ENCODE peak calls at places on chromosomes 2 and 18, in four cellular contexts. D is activated CD8-positive, alpha-beta T cell treated with anti-CD3 and anti-CD28 coated beads for 36 hours; G is HFFc6; T is A549. W is an unnamed sample.

GRCh38 chr2:50782543-50782942 is 249.4 kb downstream of the NRXN1 start:
- DNase-seq in D (no peak), G (no peak), T (no peak), W (no peak)

GRCh38 chr2:25664531-25665307 is 8.7 kb downstream of the DTNB start:
- DNase-seq in D (peak), G (peak), T (peak), W (peak)

GRCh38 chr2:100731535-100731981 is 88.4 kb upstream of the NPAS2 start:
- DNase-seq in D (no peak), G (peak), T (no peak), W (no peak)

GRCh38 chr2:223486741-223487140 is 115.4 kb downstream of the SCG2 start:
- DNase-seq in D (no peak), G (no peak), T (no peak), W (no peak)

GRCh38 chr18:47184419-47185050 is 8.4 kb upstream of the IER3IP1 start:
- DNase-seq in D (peak), G (peak), T (no peak), W (no peak)

GRCh38 chr2:77016964-77017363 is 505.2 kb downstream of the LRRTM4 start:
- DNase-seq in D (no peak), G (no peak), T (no peak), W (no peak)

GRCh38 chr2:232463701-232464533 is 8.0 kb downstream of the ALPI start:
- DNase-seq in D (no peak), G (no peak), T (no peak), W (no peak)

GRCh38 chr2:107338059-107338458 is 452.1 kb upstream of the ST6GAL2 start:
- DNase-seq in D (no peak), G (no peak), T (no peak), W (no peak)

GRCh38 chr2:116491292-116491691 is 1323.2 kb upstream of the DDX18 start:
- DNase-seq in D (no peak), G (no peak), T (no peak), W (no peak)

GRCh38 chr2:200761168-200761715 is 50.5 kb upstream of the BZW1 start:
- DNase-seq in D (no peak), G (peak), T (no peak), W (no peak)

GRCh38 chr2:18804540-18804939 is 215.2 kb upstream of the NT5C1B start:
- DNase-seq in D (no peak), G (no peak), T (no peak), W (no peak)

GRCh38 chr2:96860065-96861029 is 2.5 kb upstream of the ANKRD39 start:
- DNase-seq in D (peak), G (no peak), T (no peak), W (no peak)

GRCh38 chr2:120430501-120430830 is 84.5 kb downstream of the INHBB start:
- DNase-seq in D (no peak), G (no peak), T (no peak), W (no peak)

GRCh38 chr2:1864981-1865421 is 120.7 kb upstream of the PXDN start:
- DNase-seq in D (peak), G (no peak), T (no peak), W (no peak)

GRCh38 chr2:27032495-27033252 is at the start of gene TMEM214:
- DNase-seq in D (peak), G (peak), T (peak), W (peak)

GRCh38 chr18:76565238-76566173 is 70.5 kb upstream of the ZNF516 start:
- DNase-seq in D (no peak), G (peak), T (no peak), W (no peak)

GRCh38 chr18:50080932-50081560 is 113.9 kb downstream of the MYO5B start:
- DNase-seq in D (no peak), G (no peak), T (no peak), W (no peak)

GRCh38 chr2:120830096-120830830 is 94.6 kb downstream of the GLI2 start:
- DNase-seq in D (no peak), G (no peak), T (no peak), W (no peak)

GRCh38 chr2:179031731-179032408 is 18.1 kb downstream of the CCDC141 start:
- DNase-seq in D (peak), G (peak), T (no peak), W (peak)

GRCh38 chr2:159737292-159737916 is 25.1 kb downstream of the MARCHF7 start:
- DNase-seq in D (no peak), G (no peak), T (no peak), W (no peak)

GRCh38 chr18:48391863-48392262 is 17.3 kb downstream of the ZBTB7C start:
- DNase-seq in D (no peak), G (no peak), T (no peak), W (no peak)

GRCh38 chr2:196160101-196160500 is 11.3 kb downstream of the STK17B start:
- DNase-seq in D (peak), G (peak), T (no peak), W (peak)

GRCh38 chr18:39359636-39360035 is 1794.0 kb upstream of the CELF4 start:
- DNase-seq in D (no peak), G (no peak), T (no peak), W (no peak)

GRCh38 chr2:182672471-182673165 is 43.4 kb upstream of the DNAJC10 start:
- DNase-seq in D (no peak), G (peak), T (no peak), W (no peak)

GRCh38 chr2:46814160-46814559 is 101.4 kb downstream of the MCFD2 start:
- DNase-seq in D (peak), G (no peak), T (no peak), W (no peak)

GRCh38 chr18:44763327-44763726 is 82.6 kb downstream of the SETBP1 start:
- DNase-seq in D (no peak), G (no peak), T (no peak), W (no peak)

GRCh38 chr2:71459084-71459431 is 5.7 kb downstream of the DYSF start:
- DNase-seq in D (no peak), G (no peak), T (no peak), W (no peak)

DNA sequence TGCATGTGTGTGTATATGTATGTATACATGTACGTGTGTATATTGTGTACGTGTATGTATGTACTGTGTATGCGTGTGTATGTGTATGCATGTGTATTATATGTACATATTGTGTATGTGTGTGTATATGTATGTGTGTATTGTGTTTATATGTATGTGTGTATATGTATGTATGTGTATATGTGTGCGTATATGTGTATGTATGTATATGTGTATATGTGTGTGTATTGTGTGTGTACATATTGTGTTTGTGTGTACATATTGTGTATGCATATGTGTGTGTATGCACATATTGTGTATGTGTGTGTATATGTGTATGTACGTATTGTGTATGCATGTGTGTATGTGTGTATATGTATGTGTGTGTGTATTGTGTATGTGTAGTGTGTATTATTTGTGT is 15.6 kb upstream of the NEU4 start:
- DNase-seq in D (no peak), G (no peak), T (no peak), W (no peak)
- TF ChIP-seq CTCF in D (no peak), G (no peak), T (no peak), W (no peak)

GRCh38 chr18:73895701-73896100 is 251.9 kb downstream of the FBXO15 start:
- DNase-seq in D (no peak), G (no peak), T (no peak), W (no peak)

GRCh38 chr18:73893879-73894278 is 253.8 kb downstream of the FBXO15 start:
- DNase-seq in D (peak), G (no peak), T (no peak), W (no peak)

GRCh38 chr18:73887801-73888200 is 259.8 kb downstream of the FBXO15 start:
- DNase-seq in D (no peak), G (no peak), T (no peak), W (no peak)

GRCh38 chr18:73888565-73888964 is 259.1 kb downstream of the FBXO15 start:
- DNase-seq in D (no peak), G (no peak), T (no peak), W (no peak)

DNA sequence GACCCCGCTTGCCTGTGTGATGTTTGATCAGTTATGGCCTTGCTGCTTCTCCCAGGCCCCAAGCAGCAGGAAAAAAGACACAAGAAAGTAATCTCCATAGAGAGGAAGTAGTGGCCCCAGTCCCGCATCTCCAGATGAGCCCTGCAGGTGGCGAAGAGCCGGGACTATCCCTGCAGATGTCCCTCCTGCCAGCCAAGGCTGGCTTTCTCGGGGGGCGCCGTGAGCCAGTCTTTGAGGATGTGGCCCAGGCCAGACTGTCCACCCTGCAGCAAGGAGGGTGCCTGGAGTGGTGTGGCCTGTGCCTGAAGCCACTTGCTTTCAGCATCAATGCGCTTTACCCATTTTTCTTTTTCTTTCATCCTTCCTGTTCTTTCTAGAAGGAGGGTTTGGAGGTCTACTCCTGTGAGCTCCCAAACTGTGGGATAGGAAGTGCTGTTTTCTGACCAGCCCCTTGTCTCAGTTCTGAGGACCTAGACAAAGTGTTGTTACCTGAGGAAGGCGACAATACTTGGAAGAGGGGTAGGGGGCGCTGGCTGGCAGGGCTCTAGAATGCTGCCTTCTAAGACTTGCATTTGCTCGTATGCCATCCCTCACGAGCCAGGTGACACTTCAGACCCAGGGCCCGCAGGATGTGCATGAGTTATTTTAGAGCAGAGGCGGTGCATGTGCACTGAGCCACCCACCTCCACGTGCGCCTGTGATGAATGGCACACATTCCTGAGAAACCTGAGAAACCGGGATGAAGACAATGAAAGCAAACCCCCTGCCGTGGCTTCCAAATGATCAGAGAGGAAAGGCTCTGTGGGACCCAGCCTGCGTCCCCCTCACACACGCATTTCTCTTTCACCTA is 255.8 kb downstream of the FBXO15 start:
- DNase-seq in D (peak), G (no peak), T (no peak), W (peak)
- TF ChIP-seq CTCF in D (no peak), G (peak), T (no peak), W (no peak)

GRCh38 chr18:11570073-11570588 is 39.3 kb upstream of the SLC35G4 start:
- DNase-seq in D (no peak), G (no peak), T (no peak), W (no peak)

GRCh38 chr18:11574545-11574944 is 34.9 kb upstream of the SLC35G4 start:
- DNase-seq in D (no peak), G (no peak), T (no peak), W (no peak)

GRCh38 chr18:11572201-11572600 is 37.2 kb upstream of the SLC35G4 start:
- DNase-seq in D (no peak), G (no peak), T (no peak), W (no peak)

GRCh38 chr18:11567391-11567790 is 42.0 kb upstream of the SLC35G4 start:
- DNase-seq in D (no peak), G (no peak), T (no peak), W (no peak)

DNA sequence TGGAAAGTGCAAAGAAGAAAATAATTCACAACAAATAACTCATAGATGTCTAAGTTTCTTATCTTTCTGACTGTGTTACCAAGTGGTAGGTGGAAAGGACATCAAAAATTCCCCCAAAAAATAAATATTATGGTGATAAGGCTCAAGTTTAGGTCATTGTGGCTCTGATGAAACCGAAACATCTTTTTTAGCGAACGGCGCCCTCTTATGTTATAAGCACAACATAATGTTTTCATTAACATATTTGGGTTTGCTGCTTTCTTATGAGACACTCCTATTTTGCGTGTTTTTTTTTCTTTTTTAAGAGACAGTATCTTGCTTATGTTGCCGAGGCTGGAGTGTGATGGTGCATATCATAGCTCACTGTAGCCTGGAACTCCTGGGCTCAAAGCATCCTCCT is 38.6 kb upstream of the SLC35G4 start:
- DNase-seq in D (peak), G (no peak), T (no peak), W (no peak)
- TF ChIP-seq CTCF in D (no peak), G (peak), T (peak), W (no peak)

DNA sequence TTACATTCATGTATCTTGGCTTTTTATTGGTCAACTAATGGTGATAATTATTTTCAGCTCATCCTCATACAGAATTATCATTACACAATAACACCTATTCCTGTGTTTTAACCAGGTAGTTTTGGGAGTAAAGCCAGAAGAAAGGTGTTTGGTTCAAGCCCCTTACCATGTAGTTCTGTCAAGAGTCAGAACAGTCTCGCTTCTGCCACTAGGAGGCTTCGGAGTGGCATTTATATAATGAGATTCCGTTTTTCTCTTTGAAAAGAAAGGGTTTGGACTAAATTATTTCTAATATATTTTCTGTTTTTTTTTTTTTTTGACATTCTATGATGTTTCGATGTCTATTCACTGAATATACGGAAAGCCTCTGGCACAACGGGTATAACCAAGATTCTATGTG is 217.8 kb downstream of the CDH7 start:
- DNase-seq in D (no peak), G (no peak), T (no peak), W (no peak)
- TF ChIP-seq CTCF in D (no peak), G (peak), T (no peak), W (no peak)

GRCh38 chr18:56489901-56490300 is 148.5 kb downstream of the TXNL1 start:
- DNase-seq in D (no peak), G (no peak), T (no peak), W (no peak)

GRCh38 chr18:56492136-56492535 is 146.3 kb downstream of the TXNL1 start:
- DNase-seq in D (no peak), G (no peak), T (no peak), W (no peak)

GRCh38 chr18:56490942-56491341 is 147.4 kb downstream of the TXNL1 start:
- DNase-seq in D (no peak), G (no peak), T (no peak), W (no peak)

GRCh38 chr18:56493531-56493930 is 144.9 kb downstream of the TXNL1 start:
- DNase-seq in D (no peak), G (no peak), T (no peak), W (no peak)

DNA sequence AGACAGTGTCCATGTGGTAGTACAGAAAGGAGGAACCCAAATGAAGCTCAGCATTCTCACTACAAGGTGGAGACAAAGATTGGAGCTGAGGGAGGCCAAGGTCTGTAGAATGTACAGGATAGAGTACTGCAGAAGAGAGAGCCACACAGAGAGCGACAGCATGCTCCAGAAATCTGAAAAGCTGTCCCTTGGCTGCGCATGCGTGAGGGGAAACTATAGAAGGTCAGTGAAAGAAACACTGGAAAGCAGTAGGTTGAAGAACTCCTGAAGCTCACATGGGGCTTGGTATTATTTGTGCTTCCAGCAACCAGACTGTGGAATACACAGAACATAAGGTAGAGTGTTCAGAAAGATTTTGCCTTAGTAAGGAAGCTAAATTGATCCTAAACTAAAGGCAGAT is 142.5 kb downstream of the TXNL1 start:
- DNase-seq in D (no peak), G (no peak), T (no peak), W (no peak)
- TF ChIP-seq CTCF in D (no peak), G (no peak), T (no peak), W (no peak)

DNA sequence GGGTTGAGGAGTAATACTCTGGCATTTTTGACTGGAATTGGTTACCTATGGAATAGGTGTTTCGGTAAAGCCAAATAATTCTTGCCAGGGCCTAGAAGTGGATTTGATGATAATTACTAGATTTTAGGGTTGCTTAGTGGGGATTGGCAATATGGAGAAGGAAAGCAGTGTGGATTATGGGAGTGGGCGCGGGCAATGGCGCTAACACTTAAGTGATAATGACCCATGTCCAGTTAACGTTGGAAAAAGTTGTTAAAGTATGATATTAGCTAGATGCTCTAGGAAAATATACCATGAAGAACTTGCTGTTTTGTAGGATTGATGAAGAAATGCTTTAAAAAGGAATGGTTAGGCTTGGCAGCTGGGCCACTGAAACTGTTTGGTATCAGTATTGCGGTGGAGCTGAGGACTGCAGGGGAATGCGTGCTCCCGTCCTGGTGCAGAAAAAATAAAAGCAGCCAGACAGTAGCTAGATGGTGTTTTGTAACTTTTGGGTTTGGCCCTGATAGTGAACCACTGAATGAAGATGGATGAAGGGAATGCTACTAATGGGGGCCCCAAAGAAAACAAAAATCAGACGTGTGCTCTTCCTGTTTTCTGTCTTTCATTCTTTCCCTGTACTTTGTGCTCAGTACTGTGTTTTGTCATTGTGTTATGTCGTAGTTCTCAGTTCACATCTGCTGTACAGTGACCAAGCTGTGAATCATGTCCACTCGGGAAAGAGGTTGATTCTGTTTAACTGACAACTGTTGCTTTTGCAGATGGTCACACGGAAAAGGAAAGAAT is 937 bp downstream of the INSIG2 start:
- DNase-seq in D (peak), G (peak), T (peak), W (peak)
- TF ChIP-seq CTCF in D (peak), G (peak), T (no peak), W (no peak)

GRCh38 chr2:332592-332991 is 44.7 kb upstream of the ALKAL2 start:
- DNase-seq in D (no peak), G (no peak), T (no peak), W (no peak)
- TF ChIP-seq CTCF in D (peak), G (peak), T (no peak), W (no peak)

GRCh38 chr18:23825496-23825895 is 136.2 kb downstream of the LAMA3 start:
- DNase-seq in D (no peak), G (no peak), T (no peak), W (no peak)

GRCh38 chr18:23824704-23825103 is 135.5 kb downstream of the LAMA3 start:
- DNase-seq in D (no peak), G (peak), T (no peak), W (no peak)

GRCh38 chr18:23825978-23826405 is 136.7 kb downstream of the LAMA3 start:
- DNase-seq in D (peak), G (peak), T (no peak), W (no peak)

GRCh38 chr18:23822590-23823385 is 133.5 kb downstream of the LAMA3 start:
- DNase-seq in D (no peak), G (peak), T (no peak), W (no peak)

GRCh38 chr18:23824235-23824634 is 135.0 kb downstream of the LAMA3 start:
- DNase-seq in D (no peak), G (no peak), T (no peak), W (no peak)
- TF ChIP-seq CTCF in D (no peak), G (peak), T (no peak), W (no peak)

DNA sequence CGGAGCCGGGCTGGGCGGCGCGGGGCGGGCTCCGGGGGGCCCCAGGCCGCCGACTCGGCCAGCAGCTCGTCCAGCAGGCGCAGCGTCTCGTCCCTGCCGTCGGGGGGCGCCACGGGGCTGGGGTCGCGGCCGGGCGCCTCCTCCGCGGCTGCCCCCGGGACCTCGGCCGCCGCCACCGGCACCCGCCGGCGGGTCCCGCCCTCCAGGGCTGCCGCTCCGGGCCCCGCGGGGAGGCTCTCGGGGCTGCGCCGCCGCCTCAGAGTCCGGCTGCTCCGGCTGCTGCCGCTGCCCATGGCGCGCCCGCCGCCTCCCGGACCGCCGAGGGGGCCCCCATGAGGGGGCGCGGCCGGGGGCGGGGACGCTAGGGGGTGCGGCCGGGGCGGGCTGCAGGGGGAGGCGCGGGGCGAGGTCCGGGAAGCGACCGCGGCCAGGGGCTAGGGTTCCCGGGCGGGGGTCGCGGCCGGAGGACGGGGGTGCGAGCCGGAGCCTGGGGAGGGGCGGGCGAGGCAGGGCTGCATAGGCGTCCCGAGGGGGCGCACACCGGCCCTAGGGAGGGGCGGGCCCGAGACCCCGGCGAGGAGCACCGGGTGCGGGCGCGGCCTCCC is at the start of gene CYS1:
- DNase-seq in D (peak), G (no peak), T (peak), W (peak)
- TF ChIP-seq CTCF in D (no peak), G (no peak), T (peak), W (peak)